ENCODE peak calls at places on chromosomes 2 and 18, in eight cellular contexts. V, K, U, D, Y, B, R and X are unnamed samples.

GRCh38 chr18:1513519-1513918 is 608.8 kb downstream of the ADCYAP1 start:
- DNase-seq in Y (no peak), B (no peak), V (no peak), R (no peak), D (no peak), K (no peak), U (peak), X (no peak)

GRCh38 chr2:36355157-36355889 is at the start of gene CRIM1:
- DNase-seq in D (peak), B (peak), V (peak), K (peak), U (peak), R (peak), Y (peak), X (peak)

GRCh38 chr18:59546164-59546563 is 151.1 kb downstream of the CCBE1 start:
- DNase-seq in U (peak), D (no peak), B (no peak), R (no peak), Y (no peak), V (no peak), K (no peak), X (no peak)

GRCh38 chr2:136482966-136483365 is 282.4 kb upstream of the THSD7B start:
- DNase-seq in R (no peak), U (no peak), B (no peak), V (no peak), K (no peak), Y (no peak), D (no peak), X (no peak)

GRCh38 chr2:12257476-12257875 is 459.3 kb upstream of the TRIB2 start:
- DNase-seq in D (no peak), U (no peak), R (no peak), K (no peak), V (no peak), B (no peak), Y (no peak), X (no peak)

GRCh38 chr2:201880620-201881381 is 74.5 kb downstream of the CDK15 start:
- DNase-seq in R (no peak), B (no peak), U (peak), Y (no peak), V (no peak), D (no peak), K (no peak), X (no peak)

GRCh38 chr2:141767051-141767450 is 363.8 kb downstream of the LRP1B start:
- DNase-seq in U (peak), K (peak), V (no peak), Y (no peak), B (no peak), D (no peak), R (no peak), X (no peak)

GRCh38 chr2:11710632-11711381 is 35.6 kb upstream of the LPIN1 start:
- DNase-seq in D (no peak), R (no peak), U (no peak), Y (no peak), K (no peak), B (no peak), V (no peak), X (no peak)

GRCh38 chr2:38125830-38126229 is 49.9 kb upstream of the CYP1B1 start:
- DNase-seq in Y (no peak), V (no peak), R (no peak), K (no peak), D (no peak), B (no peak), U (no peak), X (no peak)

GRCh38 chr2:227703961-227704360 is 13.9 kb downstream of the SLC19A3 start:
- DNase-seq in D (no peak), Y (no peak), U (peak), R (no peak), B (no peak), K (no peak), V (no peak), X (no peak)

GRCh38 chr2:160869411-160869810 is 290.8 kb upstream of the TANK start:
- DNase-seq in Y (no peak), V (no peak), U (peak), K (no peak), R (no peak), B (no peak), D (no peak), X (no peak)

GRCh38 chr2:51387235-51387634 is 355.3 kb upstream of the NRXN1 start:
- DNase-seq in K (peak), D (no peak), B (no peak), R (no peak), V (no peak), U (no peak), Y (no peak), X (no peak)

GRCh38 chr2:105755895-105756294 is 11.2 kb downstream of the NCK2 start:
- DNase-seq in V (no peak), R (no peak), Y (no peak), D (no peak), K (no peak), U (no peak), B (no peak), X (no peak)

GRCh38 chr2:217897091-217897715 is 105.6 kb downstream of the TNS1 start:
- DNase-seq in Y (no peak), V (no peak), K (no peak), D (no peak), U (no peak), B (no peak), R (no peak), X (peak)

GRCh38 chr18:49186242-49186641 is 235.5 kb upstream of the SMAD7 start:
- DNase-seq in K (no peak), B (no peak), D (no peak), V (no peak), U (no peak), Y (no peak), R (no peak), X (no peak)

GRCh38 chr2:40371525-40372277 is 80.2 kb downstream of the SLC8A1 start:
- DNase-seq in D (no peak), U (peak), V (no peak), B (no peak), K (peak), R (no peak), Y (peak), X (no peak)

GRCh38 chr2:55419236-55419513 is 481 bp downstream of the CCDC88A start:
- DNase-seq in D (no peak), R (no peak), K (no peak), B (no peak), Y (no peak), U (peak), V (no peak), X (no peak)

GRCh38 chr18:27964811-27965210 is 212.1 kb downstream of the CDH2 start:
- DNase-seq in U (peak), V (no peak), K (no peak), R (no peak), D (no peak), Y (no peak), B (no peak), X (no peak)

GRCh38 chr2:153287109-153287801 is 191.3 kb downstream of the RPRM start:
- DNase-seq in D (no peak), U (no peak), R (peak), V (no peak), K (no peak), Y (no peak), B (no peak), X (no peak)

GRCh38 chr2:222813177-222813843 is 47.5 kb upstream of the ACSL3 start:
- DNase-seq in R (no peak), Y (no peak), U (peak), B (peak), V (no peak), D (no peak), K (no peak), X (no peak)

GRCh38 chr2:113276216-113276905 is 2.4 kb downstream of the PAX8 start:
- DNase-seq in K (no peak), B (no peak), U (no peak), R (no peak), V (no peak), Y (no peak), D (no peak), X (no peak)

GRCh38 chr2:83069724-83070123 is 1389.4 kb downstream of the SUCLG1 start:
- DNase-seq in B (no peak), K (no peak), U (peak), Y (no peak), D (no peak), R (no peak), V (no peak), X (no peak)

GRCh38 chr18:23135679-23136325 is 517 bp downstream of the CABLES1 start:
- DNase-seq in B (peak), R (no peak), Y (peak), K (no peak), U (peak), V (no peak), D (peak), X (peak)

GRCh38 chr2:218860950-218861381 is 1.4 kb downstream of the WNT6 start:
- DNase-seq in V (peak), K (no peak), R (no peak), B (no peak), D (no peak), Y (peak), U (peak), X (peak)

GRCh38 chr2:128514555-128514955 is 195.9 kb upstream of the HS6ST1 start:
- DNase-seq in K (no peak), V (peak), Y (no peak), B (no peak), R (no peak), U (no peak), D (no peak), X (no peak)

GRCh38 chr2:217260441-217261080 is 400.7 kb upstream of the TNP1 start:
- DNase-seq in B (no peak), D (no peak), U (no peak), R (no peak), Y (no peak), K (no peak), V (no peak), X (no peak)

GRCh38 chr2:15142069-15142689 is 419.0 kb downstream of the NBAS start:
- DNase-seq in R (peak), V (peak), B (peak), K (no peak), U (peak), Y (no peak), D (peak), X (no peak)

GRCh38 chr2:100246163-100247145 is 75.8 kb downstream of the LONRF2 start:
- DNase-seq in U (peak), Y (no peak), B (peak), V (no peak), D (no peak), R (no peak), K (no peak), X (no peak)

GRCh38 chr2:160397530-160397865 is 96.1 kb downstream of the RBMS1 start:
- DNase-seq in K (no peak), Y (no peak), R (no peak), B (no peak), V (no peak), D (no peak), U (peak), X (no peak)

GRCh38 chr2:6372317-6372903 is 493.3 kb downstream of the CMPK2 start:
- DNase-seq in U (no peak), V (no peak), B (no peak), R (no peak), K (peak), Y (no peak), D (no peak), X (no peak)

GRCh38 chr2:180033993-180034894 is 27.1 kb upstream of the CWC22 start:
- DNase-seq in D (no peak), U (no peak), K (no peak), Y (no peak), B (no peak), R (no peak), V (no peak), X (no peak)

GRCh38 chr2:52128081-52128480 is 1096.1 kb upstream of the NRXN1 start:
- DNase-seq in U (no peak), B (no peak), V (no peak), R (no peak), K (no peak), D (no peak), Y (no peak), X (no peak)

GRCh38 chr2:212030709-212031108 is 507.9 kb downstream of the ERBB4 start:
- DNase-seq in B (no peak), U (no peak), K (no peak), D (no peak), R (no peak), Y (no peak), V (no peak), X (no peak)

GRCh38 chr2:110755494-110756078 is 23.2 kb downstream of the ACOXL start:
- DNase-seq in B (no peak), R (no peak), D (no peak), U (peak), Y (no peak), K (no peak), V (no peak), X (no peak)

GRCh38 chr18:21463718-21464117 is 136.8 kb downstream of the ESCO1 start:
- DNase-seq in Y (no peak), D (no peak), U (no peak), R (no peak), K (no peak), B (no peak), V (no peak), X (no peak)

GRCh38 chr2:202054716-202055115 is 18.3 kb upstream of the KIAA2012 start:
- DNase-seq in V (no peak), Y (no peak), K (no peak), D (no peak), B (no peak), U (no peak), R (no peak), X (no peak)

GRCh38 chr18:49460958-49461601 is 635 bp upstream of the DYM start:
- DNase-seq in B (no peak), D (no peak), K (no peak), R (no peak), U (peak), Y (no peak), V (no peak), X (no peak)